ENCODE peak calls at places on chromosome 7, in five cellular contexts. T is fibroblast of pulmonary artery, Z is T-cell, F is HTR-8/SVneo, I is ovary. V is an unnamed sample.

GRCh38 chr7:142371586-142372377 is 113.9 kb upstream of the PRSS58 start:
- DNase-seq in T (no peak), Z (no peak), F (no peak), I (no peak), V (no peak)

GRCh38 chr7:98097042-98097645 is 9.5 kb upstream of the LMTK2 start:
- DNase-seq in T (no peak), Z (no peak), F (no peak), I (no peak), V (no peak)

GRCh38 chr7:22866965-22867364 is 44.3 kb upstream of the TOMM7 start:
- DNase-seq in T (peak), Z (no peak), F (no peak), I (no peak), V (peak)

GRCh38 chr7:144489504-144489903 is 86.0 kb upstream of the NOBOX start:
- DNase-seq in T (no peak), Z (no peak), F (no peak), I (no peak), V (no peak)

GRCh38 chr7:116261904-116262303 is 51.6 kb downstream of the TES start:
- DNase-seq in T (no peak), Z (no peak), F (no peak), I (no peak), V (no peak)

GRCh38 chr7:30791126-30791525 is 19.9 kb downstream of the MINDY4 start:
- DNase-seq in T (no peak), Z (no peak), F (no peak), I (no peak), V (no peak)

GRCh38 chr7:15862016-15862780 is 175.7 kb upstream of the MEOX2 start:
- DNase-seq in T (no peak), Z (no peak), F (no peak), I (no peak), V (no peak)

GRCh38 chr7:123711832-123712293 is 36.9 kb downstream of the WASL start:
- DNase-seq in T (no peak), Z (no peak), F (no peak), I (no peak), V (no peak)

GRCh38 chr7:29196191-29196590 is 1.6 kb downstream of the CHN2 start:
- DNase-seq in T (no peak), Z (no peak), F (no peak), I (no peak), V (no peak)

GRCh38 chr7:42549866-42550485 is 313.0 kb upstream of the GLI3 start:
- DNase-seq in T (no peak), Z (no peak), F (no peak), I (no peak), V (no peak)

GRCh38 chr7:129066290-129067131 is 11.6 kb upstream of the TNPO3 start:
- DNase-seq in T (peak), Z (no peak), F (peak), I (no peak), V (peak)

GRCh38 chr7:44748948-44749731 is 493 bp downstream of the ZMIZ2 start:
- DNase-seq in T (no peak), Z (no peak), F (no peak), I (peak), V (no peak)

GRCh38 chr7:45033261-45033930 is 33.4 kb downstream of the CCM2 start:
- DNase-seq in T (no peak), Z (no peak), F (no peak), I (no peak), V (peak)

GRCh38 chr7:86913709-86914108 is 145.7 kb downstream of the ELAPOR2 start:
- DNase-seq in T (no peak), Z (no peak), F (no peak), I (no peak), V (peak)

GRCh38 chr7:78835896-78836295 is 617.6 kb downstream of the MAGI2 start:
- DNase-seq in T (no peak), Z (no peak), F (no peak), I (no peak), V (no peak)

GRCh38 chr7:69429817-69430501 is 168.3 kb upstream of the AUTS2 start:
- DNase-seq in T (peak), Z (no peak), F (no peak), I (peak), V (peak)

GRCh38 chr7:92750961-92751360 is 85.4 kb downstream of the CDK6 start:
- DNase-seq in T (no peak), Z (no peak), F (no peak), I (no peak), V (no peak)

GRCh38 chr7:25207887-25208286 is 20.4 kb downstream of the NPVF start:
- DNase-seq in T (no peak), Z (no peak), F (no peak), I (no peak), V (no peak)

GRCh38 chr7:105723582-105723981 is 142.3 kb upstream of the EFCAB10 start:
- DNase-seq in T (no peak), Z (no peak), F (no peak), I (peak), V (no peak)

GRCh38 chr7:100477871-100478248 is 1.2 kb downstream of the TSC22D4 start:
- DNase-seq in T (no peak), Z (no peak), F (no peak), I (peak), V (no peak)

GRCh38 chr7:36301914-36302771 is 87.5 kb upstream of the ANLN start:
- DNase-seq in T (peak), Z (no peak), F (no peak), I (no peak), V (no peak)

GRCh38 chr7:253491-254336 is 36.3 kb upstream of the FOXL3 start:
- DNase-seq in T (no peak), Z (no peak), F (no peak), I (no peak), V (no peak)

V was measured in AG08395.